ENCODE peak calls at places on chromosome 17, in seven cellular contexts. One of them, this sample, is unnamed.

GRCh38 chr17:79532107-79532790 is 78.6 kb downstream of the RBFOX3 start:
- DNase-seq in suprapubic skin: no peak
- DNase-seq in heart left ventricle: no peak
- DNase-seq in prostate gland: no peak
- DNase-seq in uterus: no peak
- DNase-seq in erythroblast: no peak
- DNase-seq in A549: no peak
- DNase-seq in this sample: no peak

GRCh38 chr17:5631958-5632357 is 47.6 kb upstream of the NLRP1 start:
- DNase-seq in heart left ventricle: no peak
- DNase-seq in erythroblast: no peak
- DNase-seq in A549: no peak
- DNase-seq in suprapubic skin: no peak
- DNase-seq in prostate gland: no peak
- DNase-seq in uterus: no peak
- DNase-seq in this sample: no peak

GRCh38 chr17:50923611-50924010 is 57.5 kb upstream of the TOB1 start:
- DNase-seq in erythroblast: peak
- DNase-seq in suprapubic skin: no peak
- DNase-seq in uterus: no peak
- DNase-seq in heart left ventricle: no peak
- DNase-seq in prostate gland: no peak
- DNase-seq in A549: no peak
- DNase-seq in this sample: no peak

GRCh38 chr17:2064980-2065785 is 10.3 kb downstream of the HIC1 start:
- DNase-seq in suprapubic skin: no peak
- DNase-seq in uterus: peak
- DNase-seq in heart left ventricle: peak
- DNase-seq in erythroblast: peak
- DNase-seq in A549: peak
- DNase-seq in prostate gland: no peak
- DNase-seq in this sample: no peak

GRCh38 chr17:4573682-4574081 is 10.6 kb upstream of the SMTNL2 start:
- DNase-seq in prostate gland: no peak
- DNase-seq in A549: peak
- DNase-seq in erythroblast: no peak
- DNase-seq in uterus: no peak
- DNase-seq in heart left ventricle: peak
- DNase-seq in suprapubic skin: no peak
- DNase-seq in this sample: no peak

GRCh38 chr17:74601944-74602572 is 10.0 kb upstream of the CD300LD start:
- DNase-seq in A549: peak
- DNase-seq in uterus: no peak
- DNase-seq in heart left ventricle: peak
- DNase-seq in suprapubic skin: no peak
- DNase-seq in prostate gland: no peak
- DNase-seq in erythroblast: peak
- DNase-seq in this sample: peak

GRCh38 chr17:9907883-9908648 is 3.0 kb upstream of the RCVRN start:
- DNase-seq in prostate gland: no peak
- DNase-seq in heart left ventricle: no peak
- DNase-seq in erythroblast: no peak
- DNase-seq in suprapubic skin: no peak
- DNase-seq in A549: peak
- DNase-seq in uterus: no peak
- DNase-seq in this sample: no peak

GRCh38 chr17:82943339-82943738 is 103.5 kb upstream of the ZNF750 start:
- DNase-seq in uterus: no peak
- DNase-seq in A549: no peak
- DNase-seq in prostate gland: no peak
- DNase-seq in heart left ventricle: no peak
- DNase-seq in suprapubic skin: no peak
- DNase-seq in erythroblast: no peak
- DNase-seq in this sample: no peak

GRCh38 chr17:78230996-78231931 is at the start of gene TMEM235:
- DNase-seq in A549: no peak
- DNase-seq in uterus: no peak
- DNase-seq in suprapubic skin: no peak
- DNase-seq in heart left ventricle: no peak
- DNase-seq in erythroblast: no peak
- DNase-seq in prostate gland: no peak
- DNase-seq in this sample: no peak

GRCh38 chr17:27974045-27974436 is 68.4 kb upstream of the NLK start:
- DNase-seq in prostate gland: no peak
- DNase-seq in A549: no peak
- DNase-seq in uterus: no peak
- DNase-seq in heart left ventricle: no peak
- DNase-seq in erythroblast: no peak
- DNase-seq in suprapubic skin: no peak
- DNase-seq in this sample: no peak

GRCh38 chr17:71500761-71501555 is 619.9 kb upstream of the SOX9 start:
- DNase-seq in erythroblast: no peak
- DNase-seq in A549: no peak
- DNase-seq in suprapubic skin: no peak
- DNase-seq in uterus: no peak
- DNase-seq in heart left ventricle: no peak
- DNase-seq in prostate gland: no peak
- DNase-seq in this sample: no peak

GRCh38 chr17:45235071-45236001 is 13.7 kb downstream of the FMNL1 start:
- DNase-seq in prostate gland: peak
- DNase-seq in A549: peak
- DNase-seq in heart left ventricle: peak
- DNase-seq in erythroblast: peak
- DNase-seq in uterus: peak
- DNase-seq in suprapubic skin: peak
- DNase-seq in this sample: no peak

GRCh38 chr17:10792156-10792555 is 11.7 kb downstream of the TMEM238L start:
- DNase-seq in A549: no peak
- DNase-seq in suprapubic skin: no peak
- DNase-seq in erythroblast: peak
- DNase-seq in uterus: no peak
- DNase-seq in prostate gland: no peak
- DNase-seq in heart left ventricle: no peak
- DNase-seq in this sample: no peak

GRCh38 chr17:72158895-72159885 is 38.4 kb downstream of the SOX9 start:
- DNase-seq in prostate gland: no peak
- DNase-seq in erythroblast: no peak
- DNase-seq in uterus: no peak
- DNase-seq in A549: no peak
- DNase-seq in heart left ventricle: no peak
- DNase-seq in suprapubic skin: no peak
- DNase-seq in this sample: no peak

GRCh38 chr17:28572294-28573099 is 1.2 kb upstream of the PIGS start:
- DNase-seq in prostate gland: no peak
- DNase-seq in A549: no peak
- DNase-seq in erythroblast: peak
- DNase-seq in heart left ventricle: no peak
- DNase-seq in uterus: no peak
- DNase-seq in suprapubic skin: no peak
- DNase-seq in this sample: no peak

GRCh38 chr17:75588546-75589016 is 981 bp downstream of the MYO15B start:
- DNase-seq in A549: no peak
- DNase-seq in prostate gland: peak
- DNase-seq in uterus: peak
- DNase-seq in suprapubic skin: no peak
- DNase-seq in heart left ventricle: peak
- DNase-seq in erythroblast: no peak
- DNase-seq in this sample: no peak

GRCh38 chr17:69179227-69179952 is 37.7 kb upstream of the ABCA6 start:
- DNase-seq in suprapubic skin: no peak
- DNase-seq in uterus: no peak
- DNase-seq in prostate gland: no peak
- DNase-seq in A549: peak
- DNase-seq in heart left ventricle: no peak
- DNase-seq in erythroblast: no peak
- DNase-seq in this sample: no peak

DNA sequence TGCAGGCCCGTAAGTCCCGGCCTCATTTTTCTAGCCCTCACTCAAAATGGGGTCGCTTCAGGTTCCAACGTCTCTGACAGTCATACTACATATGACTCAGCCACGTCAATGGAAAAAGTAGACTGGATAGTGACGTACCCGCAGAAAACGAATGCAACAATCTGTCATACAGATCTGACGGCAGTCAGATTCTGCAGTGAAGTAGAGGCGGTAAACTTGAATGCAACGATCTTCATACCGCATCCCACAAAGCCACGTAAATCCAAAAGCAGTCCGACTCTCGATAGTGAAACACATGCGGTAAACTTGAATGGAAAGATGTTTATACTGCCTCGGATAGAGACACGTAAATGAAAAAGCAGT is 38.4 kb upstream of the ARL4D start:
- DNase-seq in A549: peak
- DNase-seq in suprapubic skin: no peak
- DNase-seq in uterus: peak
- DNase-seq in erythroblast: peak
- DNase-seq in heart left ventricle: peak
- DNase-seq in prostate gland: peak
- DNase-seq in this sample: peak
- TF ChIP-seq POLR2A in A549: no peak
- TF ChIP-seq POLR2A in suprapubic skin: no peak
- TF ChIP-seq POLR2A in uterus: no peak
- TF ChIP-seq POLR2A in erythroblast: no peak
- TF ChIP-seq POLR2A in heart left ventricle: no peak
- TF ChIP-seq POLR2A in prostate gland: peak
- TF ChIP-seq POLR2A in this sample: no peak

GRCh38 chr17:34622862-34623261 is 43.5 kb downstream of the TMEM132E start:
- DNase-seq in suprapubic skin: no peak
- DNase-seq in prostate gland: no peak
- DNase-seq in erythroblast: no peak
- DNase-seq in uterus: no peak
- DNase-seq in A549: no peak
- DNase-seq in heart left ventricle: no peak
- DNase-seq in this sample: no peak
- TF ChIP-seq POLR2A in suprapubic skin: no peak
- TF ChIP-seq POLR2A in prostate gland: no peak
- TF ChIP-seq POLR2A in erythroblast: no peak
- TF ChIP-seq POLR2A in uterus: no peak
- TF ChIP-seq POLR2A in A549: no peak
- TF ChIP-seq POLR2A in heart left ventricle: no peak
- TF ChIP-seq POLR2A in this sample: no peak

GRCh38 chr17:73205326-73205980 is 12.6 kb downstream of the COG1 start:
- DNase-seq in suprapubic skin: no peak
- DNase-seq in A549: no peak
- DNase-seq in heart left ventricle: no peak
- DNase-seq in uterus: no peak
- DNase-seq in erythroblast: no peak
- DNase-seq in prostate gland: peak
- DNase-seq in this sample: no peak

GRCh38 chr17:73208139-73208827 is 15.4 kb downstream of the COG1 start:
- DNase-seq in suprapubic skin: no peak
- DNase-seq in A549: no peak
- DNase-seq in heart left ventricle: no peak
- DNase-seq in uterus: no peak
- DNase-seq in erythroblast: no peak
- DNase-seq in prostate gland: no peak
- DNase-seq in this sample: no peak

GRCh38 chr17:73210002-73210678 is 17.3 kb downstream of the COG1 start:
- DNase-seq in erythroblast: peak
- DNase-seq in uterus: no peak
- DNase-seq in A549: no peak
- DNase-seq in heart left ventricle: no peak
- DNase-seq in prostate gland: no peak
- DNase-seq in suprapubic skin: no peak
- DNase-seq in this sample: no peak

GRCh38 chr17:73211745-73212144 is 18.9 kb downstream of the COG1 start:
- DNase-seq in heart left ventricle: no peak
- DNase-seq in uterus: no peak
- DNase-seq in prostate gland: no peak
- DNase-seq in erythroblast: no peak
- DNase-seq in suprapubic skin: no peak
- DNase-seq in A549: no peak
- DNase-seq in this sample: no peak

DNA sequence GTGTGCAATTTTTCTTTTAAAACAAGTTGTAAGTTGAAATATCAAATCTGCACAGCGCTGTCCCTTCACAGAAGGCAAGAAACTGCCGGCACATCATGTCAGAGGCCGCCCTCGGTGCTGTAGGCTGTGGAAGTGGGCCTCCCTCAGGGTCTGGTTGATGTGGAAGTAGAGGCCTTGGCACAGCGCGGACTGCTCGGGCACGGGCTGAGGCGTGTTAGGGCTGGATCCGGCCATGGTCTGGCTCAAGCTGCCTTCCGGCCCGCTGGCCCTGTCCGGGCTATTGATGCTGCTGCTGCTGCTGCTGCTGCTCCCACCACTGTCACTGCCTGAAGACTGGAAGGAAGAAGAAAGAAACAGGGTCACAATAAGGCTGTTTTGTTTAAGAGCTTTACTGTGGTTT is 16.6 kb downstream of the COG1 start:
- DNase-seq in uterus: no peak
- DNase-seq in A549: no peak
- DNase-seq in suprapubic skin: no peak
- DNase-seq in prostate gland: no peak
- DNase-seq in erythroblast: no peak
- DNase-seq in heart left ventricle: no peak
- DNase-seq in this sample: no peak
- TF ChIP-seq POLR2A in uterus: no peak
- TF ChIP-seq POLR2A in A549: no peak
- TF ChIP-seq POLR2A in suprapubic skin: no peak
- TF ChIP-seq POLR2A in prostate gland: no peak
- TF ChIP-seq POLR2A in erythroblast: no peak
- TF ChIP-seq POLR2A in heart left ventricle: no peak
- TF ChIP-seq POLR2A in this sample: no peak

DNA sequence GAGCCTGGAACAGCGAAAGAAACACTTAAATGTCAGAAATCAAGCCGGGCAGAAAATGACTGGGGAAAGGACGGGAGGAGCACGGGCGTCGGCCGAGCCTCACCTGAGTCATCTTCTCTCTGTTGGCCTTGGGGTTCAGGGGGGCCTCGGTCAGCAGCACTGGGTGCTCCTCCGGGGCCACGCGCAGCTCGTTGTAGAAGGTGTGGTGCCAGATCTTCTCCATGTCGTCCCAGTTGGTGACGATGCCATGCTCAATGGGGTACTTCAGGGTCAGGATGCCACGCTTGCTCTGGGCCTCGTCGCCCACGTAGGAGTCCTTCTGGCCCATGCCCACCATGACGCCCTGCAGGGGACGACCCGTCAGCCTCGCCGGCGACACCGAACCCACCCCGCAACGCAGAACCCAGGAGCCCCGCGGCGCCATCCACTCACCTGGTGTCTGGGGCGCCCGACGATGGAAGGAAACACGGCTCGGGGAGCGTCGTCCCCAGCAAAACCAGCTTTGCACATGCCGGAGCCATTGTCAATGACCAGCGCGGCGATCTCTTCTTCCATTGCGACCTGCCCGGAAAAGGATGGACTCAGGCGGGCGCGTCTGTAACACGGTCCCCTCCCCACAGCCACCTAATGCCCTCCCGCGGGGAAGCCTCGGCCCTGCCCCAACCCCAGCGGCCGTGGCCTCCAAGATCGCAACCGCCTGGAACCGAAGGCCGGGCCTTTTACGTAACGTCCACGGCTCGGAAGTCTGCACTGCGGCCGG is 619 bp downstream of the ACTG1 start:
- DNase-seq in A549: peak
- DNase-seq in prostate gland: no peak
- DNase-seq in heart left ventricle: no peak
- DNase-seq in uterus: peak
- DNase-seq in erythroblast: peak
- DNase-seq in suprapubic skin: no peak
- DNase-seq in this sample: no peak
- TF ChIP-seq POLR2A in A549: peak
- TF ChIP-seq POLR2A in prostate gland: no peak
- TF ChIP-seq POLR2A in heart left ventricle: no peak
- TF ChIP-seq POLR2A in uterus: no peak
- TF ChIP-seq POLR2A in erythroblast: no peak
- TF ChIP-seq POLR2A in suprapubic skin: no peak
- TF ChIP-seq POLR2A in this sample: peak

This sample was measured in H54.